ENCODE peak calls at places on chromosomes 13 and 19, in nine cellular contexts. One of them, this sample, is unnamed.

GRCh38 chr13:79904581-79904980 is 423.6 kb downstream of the NDFIP2 start:
- DNase-seq in astrocyte of the cerebellum: no peak
- DNase-seq in amniotic epithelial cell: no peak
- DNase-seq in CD4-positive, alpha-beta T cell: no peak
- DNase-seq in NCI-H187: no peak
- DNase-seq in astrocyte: no peak
- DNase-seq in GM13976: no peak
- DNase-seq in uterus: no peak
- DNase-seq in NCI-H345: no peak
- DNase-seq in this sample: no peak

GRCh38 chr19:50837300-50837699 is 3.9 kb upstream of the KLK15 start:
- DNase-seq in NCI-H345: no peak
- DNase-seq in astrocyte: no peak
- DNase-seq in GM13976: no peak
- DNase-seq in uterus: no peak
- DNase-seq in CD4-positive, alpha-beta T cell: no peak
- DNase-seq in astrocyte of the cerebellum: no peak
- DNase-seq in amniotic epithelial cell: no peak
- DNase-seq in NCI-H187: no peak
- DNase-seq in this sample: no peak

GRCh38 chr19:18519962-18520847 is 1.7 kb downstream of the ELL start:
- DNase-seq in GM13976: peak; percentile 73
- DNase-seq in NCI-H345: no peak
- DNase-seq in CD4-positive, alpha-beta T cell: peak; percentile 59
- DNase-seq in NCI-H187: no peak
- DNase-seq in uterus: peak; percentile 72
- DNase-seq in astrocyte of the cerebellum: peak; percentile 29
- DNase-seq in amniotic epithelial cell: peak; percentile 92
- DNase-seq in astrocyte: peak; percentile 82
- DNase-seq in this sample: no peak

GRCh38 chr13:78679329-78679728 is 20.4 kb upstream of the OBI1 start:
- DNase-seq in uterus: no peak
- DNase-seq in astrocyte of the cerebellum: no peak
- DNase-seq in GM13976: no peak
- DNase-seq in amniotic epithelial cell: no peak
- DNase-seq in NCI-H187: no peak
- DNase-seq in CD4-positive, alpha-beta T cell: no peak
- DNase-seq in NCI-H345: no peak
- DNase-seq in astrocyte: peak; percentile 33
- DNase-seq in this sample: no peak

GRCh38 chr13:49113526-49114286 is 106.4 kb upstream of the MLNR start:
- DNase-seq in NCI-H345: no peak
- DNase-seq in CD4-positive, alpha-beta T cell: no peak
- DNase-seq in astrocyte: peak; percentile 83
- DNase-seq in uterus: no peak
- DNase-seq in astrocyte of the cerebellum: peak; percentile 49
- DNase-seq in amniotic epithelial cell: peak; percentile 78
- DNase-seq in NCI-H187: no peak
- DNase-seq in GM13976: no peak
- DNase-seq in this sample: no peak

GRCh38 chr13:46896346-46897138 is at the start of gene HTR2A:
- DNase-seq in astrocyte of the cerebellum: no peak
- DNase-seq in GM13976: no peak
- DNase-seq in NCI-H187: no peak
- DNase-seq in NCI-H345: no peak
- DNase-seq in uterus: peak; percentile 28
- DNase-seq in CD4-positive, alpha-beta T cell: no peak
- DNase-seq in astrocyte: no peak
- DNase-seq in amniotic epithelial cell: peak; percentile 4
- DNase-seq in this sample: peak; percentile 64

GRCh38 chr19:14141041-14141440 is 4.7 kb upstream of the ASF1B start:
- DNase-seq in uterus: no peak
- DNase-seq in astrocyte: no peak
- DNase-seq in NCI-H187: no peak
- DNase-seq in GM13976: no peak
- DNase-seq in CD4-positive, alpha-beta T cell: no peak
- DNase-seq in NCI-H345: no peak
- DNase-seq in amniotic epithelial cell: no peak
- DNase-seq in astrocyte of the cerebellum: no peak
- DNase-seq in this sample: no peak

GRCh38 chr19:12791345-12792047 is at the start of gene JUNB:
- DNase-seq in CD4-positive, alpha-beta T cell: peak; percentile 97
- DNase-seq in NCI-H187: peak; percentile 77
- DNase-seq in amniotic epithelial cell: peak; percentile 94
- DNase-seq in GM13976: peak; percentile 91
- DNase-seq in astrocyte: peak; percentile 88
- DNase-seq in astrocyte of the cerebellum: peak; percentile 93
- DNase-seq in NCI-H345: peak; percentile 79
- DNase-seq in uterus: peak; percentile 97
- DNase-seq in this sample: peak; percentile 99

GRCh38 chr13:43961909-43962308 is 82.2 kb downstream of the LACC1 start:
- DNase-seq in astrocyte of the cerebellum: no peak
- DNase-seq in GM13976: no peak
- DNase-seq in NCI-H345: no peak
- DNase-seq in amniotic epithelial cell: no peak
- DNase-seq in CD4-positive, alpha-beta T cell: no peak
- DNase-seq in astrocyte: no peak
- DNase-seq in uterus: no peak
- DNase-seq in NCI-H187: no peak
- DNase-seq in this sample: no peak